ENCODE peak calls at places on chromosomes 7 and 10, in seven cellular contexts. L is SK-N-SH, B is A549, G is IMR-90, N is K562, U is HepG2, H is GM12878. Y is an unnamed sample.

GRCh38 chr10:65570143-65571010 is 1355.5 kb upstream of the LRRTM3 start:
- DNase-seq in G (peak; percentile 16), H (no peak), B (peak; percentile 72), N (peak; percentile 8), L (peak; percentile 51), U (peak; percentile 67), Y (peak; percentile 34)

GRCh38 chr10:30557884-30558283 is 71.7 kb downstream of the LYZL2 start:
- DNase-seq in B (peak; percentile 89), U (peak; percentile 82), L (no peak), N (peak; percentile 41), G (peak; percentile 47), H (no peak), Y (no peak)

GRCh38 chr10:59674211-59674836 is 35.3 kb downstream of the SLC16A9 start:
- DNase-seq in U (no peak), B (no peak), L (no peak), H (no peak), N (peak; percentile 37), G (peak; percentile 18), Y (no peak)

GRCh38 chr10:71696635-71697326 is 22.8 kb downstream of the C10orf105 start:
- DNase-seq in B (peak; percentile 28), G (no peak), H (no peak), N (peak; percentile 86), L (peak; percentile 88), U (peak; percentile 33), Y (peak; percentile 95)

GRCh38 chr10:122086416-122087240 is 97.7 kb downstream of the TACC2 start:
- DNase-seq in G (no peak), B (no peak), N (no peak), L (no peak), H (no peak), U (no peak), Y (no peak)

GRCh38 chr10:126088144-126088543 is 191.8 kb downstream of the FANK1 start:
- DNase-seq in L (peak; percentile 35), N (peak; percentile 3), U (no peak), G (peak; percentile 76), B (peak; percentile 24), H (no peak), Y (no peak)

GRCh38 chr7:142307246-142307900 is 49.5 kb upstream of the PRSS58 start:
- DNase-seq in H (no peak), B (no peak), U (no peak), G (no peak), N (no peak), L (no peak), Y (no peak)

GRCh38 chr10:79084012-79084971 is 15.5 kb downstream of the ZMIZ1 start:
- DNase-seq in B (peak; percentile 86), H (no peak), U (peak; percentile 93), N (peak; percentile 92), G (peak; percentile 83), L (peak; percentile 59), Y (no peak)

GRCh38 chr7:140025241-140025640 is 37.5 kb downstream of the PARP12 start:
- DNase-seq in B (no peak), U (no peak), L (no peak), N (no peak), G (no peak), H (no peak), Y (no peak)

GRCh38 chr10:117460846-117461765 is 81.4 kb upstream of the EMX2 start:
- DNase-seq in L (no peak), N (no peak), H (no peak), B (no peak), U (no peak), G (no peak), Y (no peak)

GRCh38 chr10:10677479-10677878 is 340.2 kb upstream of the CELF2 start:
- DNase-seq in N (peak; percentile 12), U (no peak), B (peak; percentile 24), G (peak; percentile 80), L (peak; percentile 10), H (peak; percentile 11), Y (peak; percentile 33)

GRCh38 chr10:58784361-58784760 is 271.7 kb downstream of the BICC1 start:
- DNase-seq in G (no peak), N (no peak), H (no peak), U (no peak), L (no peak), B (no peak), Y (no peak)

GRCh38 chr7:40133561-40134427 is 628 bp downstream of the MPLKIP start:
- DNase-seq in N (no peak), H (no peak), B (no peak), G (peak; percentile 4), U (peak; percentile 8), L (no peak), Y (peak; percentile 3)

GRCh38 chr7:42096681-42097637 is 140.1 kb downstream of the GLI3 start:
- DNase-seq in B (no peak), U (no peak), N (no peak), L (no peak), H (no peak), G (peak; percentile 53), Y (no peak)

GRCh38 chr10:65838811-65839210 is 1087.0 kb upstream of the LRRTM3 start:
- DNase-seq in G (no peak), N (no peak), H (no peak), L (no peak), U (no peak), B (no peak), Y (no peak)

GRCh38 chr7:139451638-139452037 is 31.8 kb downstream of the KLRG2 start:
- DNase-seq in L (no peak), G (peak; percentile 77), H (no peak), B (no peak), N (peak; percentile 72), U (no peak), Y (no peak)

GRCh38 chr7:114670676-114671075 is 251.2 kb upstream of the MDFIC start:
- DNase-seq in G (no peak), B (no peak), N (no peak), U (no peak), L (no peak), H (no peak), Y (no peak)

GRCh38 chr7:81430761-81431160 is 339.1 kb downstream of the HGF start:
- DNase-seq in G (no peak), U (no peak), N (no peak), L (no peak), H (no peak), B (no peak), Y (no peak)

GRCh38 chr10:116113721-116114501 is 159.1 kb downstream of the GFRA1 start:
- DNase-seq in H (no peak), U (no peak), L (no peak), B (peak; percentile 10), G (peak; percentile 82), N (no peak), Y (no peak)

GRCh38 chr10:98000346-98000745 is 30.1 kb downstream of the CRTAC1 start:
- DNase-seq in N (no peak), G (no peak), L (no peak), B (no peak), H (no peak), U (no peak), Y (no peak)

GRCh38 chr10:98010939-98011685 is 19.3 kb downstream of the CRTAC1 start:
- DNase-seq in B (no peak), U (no peak), N (no peak), G (no peak), H (no peak), L (no peak), Y (no peak)

GRCh38 chr10:98001736-98002135 is 28.7 kb downstream of the CRTAC1 start:
- DNase-seq in U (no peak), L (no peak), N (no peak), B (no peak), H (no peak), G (no peak), Y (no peak)

GRCh38 chr10:98006266-98006665 is 24.2 kb downstream of the CRTAC1 start:
- DNase-seq in L (peak; percentile 55), H (no peak), B (no peak), G (no peak), U (no peak), N (peak; percentile 61), Y (no peak)
- TF ChIP-seq RFX5 in L (no peak), H (no peak), B (no peak), G (no peak), U (no peak), N (no peak), Y (no peak)

GRCh38 chr7:101315336-101315735 is 6.3 kb downstream of the IFT22 start:
- DNase-seq in L (peak; percentile 58), B (peak; percentile 78), G (peak; percentile 49), H (no peak), U (peak; percentile 55), N (peak; percentile 77), Y (no peak)

GRCh38 chr7:101321491-101322401 is at the start of gene IFT22:
- DNase-seq in U (peak; percentile 84), B (peak; percentile 88), N (peak; percentile 96), G (peak; percentile 85), H (peak; percentile 36), L (peak; percentile 99), Y (no peak)

GRCh38 chr7:101319401-101319800 is 2.2 kb downstream of the IFT22 start:
- DNase-seq in N (no peak), B (no peak), U (no peak), G (no peak), H (no peak), L (no peak), Y (no peak)
- TF ChIP-seq RFX5 in N (no peak), B (no peak), U (no peak), G (no peak), H (no peak), L (no peak), Y (no peak)

GRCh38 chr7:98163269-98163668 is 48.0 kb upstream of the BHLHA15 start:
- DNase-seq in B (no peak), G (no peak), H (no peak), N (no peak), L (no peak), U (no peak), Y (no peak)
- TF ChIP-seq RFX5 in B (no peak), G (no peak), H (no peak), N (no peak), L (no peak), U (no peak), Y (no peak)

GRCh38 chr7:38373155-38373554 is 99.7 kb upstream of the TARP start:
- DNase-seq in L (no peak), N (no peak), U (no peak), G (no peak), H (no peak), B (no peak), Y (no peak)
- TF ChIP-seq RFX5 in L (no peak), N (no peak), U (no peak), G (no peak), H (no peak), B (no peak), Y (no peak)

DNA sequence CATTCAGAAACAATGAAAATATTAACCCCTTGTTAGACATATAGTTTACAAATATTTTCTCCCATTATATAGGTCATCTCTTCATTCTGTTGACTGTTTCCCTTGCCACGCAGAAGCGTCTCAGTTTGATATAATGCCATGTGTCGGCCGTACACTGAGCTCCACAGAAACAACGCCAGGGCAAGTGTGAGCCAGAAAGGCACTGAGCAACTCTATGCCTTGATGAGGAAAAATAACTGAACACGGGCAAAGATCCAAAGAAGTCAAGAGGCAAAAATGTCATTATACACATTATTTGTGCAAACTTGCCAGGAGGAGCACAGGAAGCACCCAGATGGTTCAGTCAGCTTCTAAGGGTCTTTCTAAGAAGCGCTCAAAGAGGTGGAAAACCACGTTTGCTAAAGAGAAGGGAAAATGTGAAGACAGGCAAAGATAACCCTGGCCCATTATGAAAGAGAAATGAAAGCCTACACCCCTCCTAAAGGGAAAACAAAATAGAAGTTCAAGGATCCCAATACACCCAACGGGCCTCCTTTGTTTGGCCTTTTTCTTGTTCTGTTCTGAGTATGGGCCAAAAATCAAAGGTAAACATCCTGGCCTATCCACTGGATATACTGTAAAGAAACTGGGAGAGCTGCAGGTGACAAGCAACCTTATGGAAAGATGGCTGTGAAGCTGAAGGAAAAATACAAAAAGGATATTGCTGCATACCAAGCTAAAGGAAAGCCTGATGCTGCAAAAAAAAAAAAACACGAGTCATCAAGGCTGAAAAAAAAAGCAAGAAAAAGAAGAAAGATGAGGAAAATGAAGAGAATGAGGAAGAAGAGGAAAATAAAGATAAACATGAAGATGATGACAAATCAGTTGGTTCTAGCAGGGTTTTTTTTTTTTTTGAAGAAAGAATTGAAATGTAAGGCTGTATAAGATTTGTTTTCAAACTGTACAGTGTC is 15.5 kb downstream of the ARHGAP12 start:
- DNase-seq in B (no peak), G (peak; percentile 41), H (no peak), L (no peak), U (peak; percentile 38), N (no peak), Y (no peak)
- TF ChIP-seq RFX5 in B (no peak), G (no peak), H (no peak), L (no peak), U (no peak), N (no peak), Y (no peak)

Y was measured in H1.